ENCODE peak calls at places on chromosomes 2 and 18, in four cellular contexts. One of them, this sample, is unnamed.

GRCh38 chr2:232537079-232537478 is 2.4 kb upstream of the CHRNG start:
- DNase-seq in AG04450: no peak
- DNase-seq in CD4-positive, alpha-beta T cell: no peak
- DNase-seq in keratinocyte: no peak
- DNase-seq in this sample: no peak

GRCh38 chr2:197086500-197086899 is 160.0 kb upstream of the PGAP1 start:
- DNase-seq in AG04450: no peak
- DNase-seq in CD4-positive, alpha-beta T cell: no peak
- DNase-seq in keratinocyte: no peak
- DNase-seq in this sample: no peak

GRCh38 chr2:46298522-46299351 is 1.5 kb downstream of the EPAS1 start:
- DNase-seq in AG04450: no peak
- DNase-seq in CD4-positive, alpha-beta T cell: no peak
- DNase-seq in keratinocyte: no peak
- DNase-seq in this sample: no peak

GRCh38 chr2:25032094-25032493 is 9.8 kb upstream of the EFR3B start:
- DNase-seq in AG04450: no peak
- DNase-seq in CD4-positive, alpha-beta T cell: no peak
- DNase-seq in keratinocyte: no peak
- DNase-seq in this sample: no peak

GRCh38 chr2:46601328-46601963 is 122.1 kb downstream of the TMEM247 start:
- DNase-seq in AG04450: no peak
- DNase-seq in CD4-positive, alpha-beta T cell: no peak
- DNase-seq in keratinocyte: no peak
- DNase-seq in this sample: no peak

GRCh38 chr2:127415593-127416485 is 2.4 kb upstream of the PROC start:
- DNase-seq in AG04450: no peak
- DNase-seq in CD4-positive, alpha-beta T cell: peak; percentile 80
- DNase-seq in keratinocyte: no peak
- DNase-seq in this sample: no peak

GRCh38 chr18:35418610-35419009 is 41.5 kb upstream of the ZNF396 start:
- DNase-seq in AG04450: no peak
- DNase-seq in CD4-positive, alpha-beta T cell: no peak
- DNase-seq in keratinocyte: no peak
- DNase-seq in this sample: no peak

GRCh38 chr2:16003809-16004208 is 63.5 kb downstream of the MYCN start:
- DNase-seq in AG04450: no peak
- DNase-seq in CD4-positive, alpha-beta T cell: no peak
- DNase-seq in keratinocyte: no peak
- DNase-seq in this sample: no peak

GRCh38 chr2:160445673-160446072 is 47.9 kb downstream of the RBMS1 start:
- DNase-seq in AG04450: no peak
- DNase-seq in CD4-positive, alpha-beta T cell: no peak
- DNase-seq in keratinocyte: no peak
- DNase-seq in this sample: no peak

This sample was measured in AG09309.